ENCODE peak calls at places on chromosome 16, in four cellular contexts. M is CD8-positive, alpha-beta T cell; X is astrocyte of the spinal cord; A is heart right ventricle. B is an unnamed sample.

GRCh38 chr16:83402969-83403368 is 404.8 kb upstream of the HSBP1 start:
- DNase-seq in M (no peak), X (peak; percentile 49), A (no peak), B (no peak)

GRCh38 chr16:61797296-61797695 is 238.9 kb downstream of the CDH8 start:
- DNase-seq in M (no peak), X (no peak), A (no peak), B (no peak)

GRCh38 chr16:48734220-48734619 is 124.2 kb upstream of the N4BP1 start:
- DNase-seq in M (no peak), X (no peak), A (no peak), B (no peak)

GRCh38 chr16:23128056-23128455 is 21.2 kb downstream of the USP31 start:
- DNase-seq in M (no peak), X (no peak), A (no peak), B (no peak)

GRCh38 chr16:278863-279366 is 1.5 kb upstream of the ARHGDIG start:
- DNase-seq in M (peak; percentile 23), X (no peak), A (no peak), B (no peak)

GRCh38 chr16:30409125-30410060 is 2.0 kb downstream of the ZNF771 start:
- DNase-seq in M (peak; percentile 97), X (peak; percentile 84), A (peak; percentile 93), B (peak; percentile 88)

GRCh38 chr16:87839542-87840461 is 29.5 kb downstream of the SLC7A5 start:
- DNase-seq in M (no peak), X (no peak), A (no peak), B (no peak)

GRCh38 chr16:30997000-30997886 is 12.2 kb downstream of the HSD3B7 start:
- DNase-seq in M (peak; percentile 80), X (peak; percentile 53), A (peak; percentile 90), B (peak; percentile 96)

GRCh38 chr16:50607447-50607846 is 59.3 kb downstream of the NKD1 start:
- DNase-seq in M (no peak), X (no peak), A (no peak), B (no peak)

GRCh38 chr16:68235882-68236803 is at the start of gene ESRP2:
- DNase-seq in M (no peak), X (no peak), A (no peak), B (peak; percentile 74)

GRCh38 chr16:1163567-1164055 is 10.7 kb downstream of the CACNA1H start:
- DNase-seq in M (no peak), X (peak; percentile 39), A (no peak), B (no peak)

GRCh38 chr16:53809088-53809951 is 105.4 kb downstream of the FTO start:
- DNase-seq in M (no peak), X (peak; percentile 81), A (no peak), B (no peak)

DNA sequence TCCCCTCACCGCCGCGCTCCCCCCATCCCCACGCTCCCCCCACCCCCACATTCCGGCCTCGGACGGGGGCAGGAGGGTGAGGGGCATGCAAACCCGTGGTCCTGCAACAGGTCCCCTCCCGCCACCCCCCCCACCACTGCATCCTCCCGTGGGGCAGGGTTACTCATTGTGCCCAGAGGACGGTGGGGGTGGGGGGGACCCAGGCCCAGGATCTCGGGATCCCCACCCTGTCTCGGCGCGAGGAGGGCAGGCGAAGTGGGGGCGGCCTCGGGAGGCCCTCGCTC is 8.5 kb downstream of the SLC22A31 start:
- DNase-seq in M (no peak), X (no peak), A (no peak), B (no peak)
- H3K4me3 ChIP-seq in M (peak overlapping the region; percentile 39), X (peak overlapping the region; percentile 26), A (peak overlapping the region; percentile 29), B (no peak overlapping the region)

GRCh38 chr16:11621920-11622651 is 35.4 kb upstream of the LITAF start:
- DNase-seq in M (peak; percentile 79), X (no peak), A (peak; percentile 33), B (no peak)
- H3K4me3 ChIP-seq in M (peak overlapping the region; percentile 44), X (no peak overlapping the region), A (no peak overlapping the region), B (no peak overlapping the region)

DNA sequence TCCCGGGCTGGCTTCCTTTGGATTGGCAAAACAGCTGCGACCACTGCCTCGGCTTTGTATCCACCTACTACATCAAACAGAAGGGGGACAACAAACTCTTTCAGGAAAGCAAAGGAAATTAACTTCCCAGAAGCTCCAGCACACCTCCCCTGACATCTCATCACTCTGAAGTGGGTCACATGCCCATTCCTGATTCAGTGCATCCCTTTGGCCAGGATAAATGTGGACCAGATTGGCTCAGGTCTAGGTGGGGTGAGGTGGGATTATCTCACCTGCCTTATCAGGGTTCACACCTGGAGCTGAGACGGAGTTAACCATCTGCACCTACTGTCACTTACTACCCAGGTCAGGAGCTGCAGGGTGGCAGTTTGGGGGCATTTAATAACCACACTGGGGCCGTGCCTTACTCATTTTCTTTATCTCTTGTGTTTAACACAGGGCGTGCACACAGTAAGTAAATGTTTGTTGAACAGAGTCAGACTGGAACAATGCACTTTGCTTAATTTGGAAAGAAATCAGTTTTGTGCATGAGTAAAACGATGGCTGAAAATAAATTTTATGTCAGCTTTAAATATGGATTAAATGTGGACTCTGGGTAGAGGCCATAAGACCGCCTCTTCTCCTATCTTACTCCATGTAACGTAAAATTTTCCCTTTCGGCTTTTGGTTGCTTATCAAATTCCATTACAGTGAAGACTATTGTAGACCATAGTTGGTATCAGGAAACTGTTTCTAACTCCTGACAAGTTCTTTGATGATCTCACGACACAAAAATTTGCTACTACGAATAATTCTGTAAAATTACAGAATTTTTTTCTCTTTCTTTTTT is 36.0 kb downstream of the IQCK start:
- DNase-seq in M (no peak), X (peak; percentile 67), A (no peak), B (no peak)
- H3K4me3 ChIP-seq in M (no peak overlapping the region), X (no peak overlapping the region), A (no peak overlapping the region), B (no peak overlapping the region)

DNA sequence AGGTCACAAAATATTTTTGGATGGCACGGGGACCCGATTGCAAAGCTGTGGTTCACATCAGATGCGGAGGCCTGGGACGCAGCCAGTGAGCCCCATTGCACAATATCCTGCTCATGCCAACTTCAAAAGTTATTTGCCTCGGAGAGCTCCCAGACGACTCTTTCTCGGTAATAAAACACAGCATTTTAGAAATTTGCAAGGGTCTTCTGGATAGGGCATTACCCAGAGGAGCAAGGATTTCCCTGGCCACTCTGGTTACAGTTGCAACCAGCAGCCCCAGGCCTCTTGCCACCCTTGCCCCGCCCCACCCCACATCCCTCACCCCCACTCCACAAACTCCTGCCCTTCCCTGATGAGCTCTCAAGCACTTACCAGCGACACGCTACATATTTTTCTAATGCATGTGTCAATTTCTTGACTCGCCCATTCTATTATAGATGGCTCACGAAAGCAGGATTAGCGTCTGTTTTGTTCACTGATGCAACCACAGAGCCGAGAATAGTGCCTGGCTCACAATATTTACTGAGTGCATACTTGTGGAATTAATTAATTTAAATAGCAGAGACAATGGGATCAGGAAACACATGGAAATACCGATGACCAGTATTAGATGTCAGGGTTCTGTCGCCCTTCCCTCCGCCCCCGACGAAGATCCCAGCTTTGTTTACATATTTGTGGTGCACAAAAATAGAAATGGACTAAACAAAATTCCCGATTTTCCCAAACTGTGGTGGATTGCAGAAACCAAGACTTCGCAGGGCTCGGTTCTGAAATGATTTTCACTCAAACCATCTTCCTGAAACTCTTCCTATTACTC is 62.4 kb downstream of the ADCY9 start:
- DNase-seq in M (no peak), X (peak; percentile 34), A (peak; percentile 52), B (peak; percentile 96)
- H3K4me3 ChIP-seq in M (no peak overlapping the region), X (no peak overlapping the region), A (no peak overlapping the region), B (no peak overlapping the region)

B was measured in lower leg skin.